ENCODE peak calls at places on chromosomes 3 and 15, in four cellular contexts. One of them, this sample, is unnamed.
A peak's percentile ranks its signal among the peaks of the same experiment; 100 is the strongest.

GRCh38 chr15:33068007-33068441 is 126.5 kb downstream of the FMN1 start:
- DNase-seq in body of pancreas: peak; percentile 79
- DNase-seq in CD8-positive, alpha-beta T cell: no peak
- DNase-seq in spleen: no peak
- DNase-seq in this sample: peak; percentile 50

GRCh38 chr15:60421544-60421943 is 23.8 kb upstream of the ANXA2 start:
- DNase-seq in CD8-positive, alpha-beta T cell: no peak
- DNase-seq in spleen: no peak
- DNase-seq in body of pancreas: no peak
- DNase-seq in this sample: no peak

GRCh38 chr3:153090973-153091372 is 71.1 kb upstream of the RAP2B start:
- DNase-seq in body of pancreas: no peak
- DNase-seq in CD8-positive, alpha-beta T cell: no peak
- DNase-seq in spleen: no peak
- DNase-seq in this sample: no peak

GRCh38 chr3:40523781-40524180 is 979 bp upstream of the ZNF621 start:
- DNase-seq in CD8-positive, alpha-beta T cell: no peak
- DNase-seq in body of pancreas: no peak
- DNase-seq in spleen: no peak
- DNase-seq in this sample: no peak

GRCh38 chr15:98823012-98823458 is 174.7 kb downstream of the IGF1R start:
- DNase-seq in CD8-positive, alpha-beta T cell: no peak
- DNase-seq in spleen: no peak
- DNase-seq in body of pancreas: no peak
- DNase-seq in this sample: no peak

GRCh38 chr3:73592154-73592877 is 32.4 kb downstream of the PDZRN3 start:
- DNase-seq in body of pancreas: no peak
- DNase-seq in spleen: no peak
- DNase-seq in CD8-positive, alpha-beta T cell: no peak
- DNase-seq in this sample: no peak

GRCh38 chr15:88897456-88898194 is 2.3 kb upstream of the HAPLN3 start:
- DNase-seq in spleen: peak; percentile 94
- DNase-seq in CD8-positive, alpha-beta T cell: peak; percentile 74
- DNase-seq in body of pancreas: peak; percentile 77
- DNase-seq in this sample: peak; percentile 96

GRCh38 chr3:147388395-147389264 is 17.7 kb downstream of the ZIC4 start:
- DNase-seq in spleen: no peak
- DNase-seq in body of pancreas: no peak
- DNase-seq in CD8-positive, alpha-beta T cell: no peak
- DNase-seq in this sample: no peak

GRCh38 chr15:67098768-67099282 is 33.4 kb downstream of the SMAD3 start:
- DNase-seq in body of pancreas: no peak
- DNase-seq in CD8-positive, alpha-beta T cell: no peak
- DNase-seq in spleen: no peak
- DNase-seq in this sample: no peak

GRCh38 chr3:39133822-39134221 is 19.6 kb downstream of the CSRNP1 start:
- DNase-seq in spleen: peak; percentile 30
- DNase-seq in body of pancreas: no peak
- DNase-seq in CD8-positive, alpha-beta T cell: no peak
- DNase-seq in this sample: no peak

GRCh38 chr3:123511084-123511483 is 62.2 kb upstream of the ADCY5 start:
- DNase-seq in spleen: no peak
- DNase-seq in CD8-positive, alpha-beta T cell: no peak
- DNase-seq in body of pancreas: no peak
- DNase-seq in this sample: no peak

GRCh38 chr3:138915503-138916498 is 31.1 kb downstream of the FOXL2 start:
- DNase-seq in spleen: peak; percentile 98
- DNase-seq in CD8-positive, alpha-beta T cell: peak; percentile 72
- DNase-seq in body of pancreas: peak; percentile 94
- DNase-seq in this sample: peak; percentile 98

GRCh38 chr15:63156708-63157065 is 590 bp downstream of the RPS27L start:
- DNase-seq in body of pancreas: peak; percentile 45
- DNase-seq in CD8-positive, alpha-beta T cell: no peak
- DNase-seq in spleen: no peak
- DNase-seq in this sample: no peak

GRCh38 chr3:61913657-61914056 is 352.3 kb downstream of the PTPRG start:
- DNase-seq in body of pancreas: no peak
- DNase-seq in CD8-positive, alpha-beta T cell: no peak
- DNase-seq in spleen: no peak
- DNase-seq in this sample: no peak

GRCh38 chr3:42680806-42681205 is 4.5 kb upstream of the KLHL40 start:
- DNase-seq in spleen: no peak
- DNase-seq in CD8-positive, alpha-beta T cell: no peak
- DNase-seq in body of pancreas: no peak
- DNase-seq in this sample: no peak

GRCh38 chr15:100021653-100022052 is 288.4 kb upstream of the LYSMD4 start:
- DNase-seq in body of pancreas: no peak
- DNase-seq in spleen: no peak
- DNase-seq in CD8-positive, alpha-beta T cell: no peak
- DNase-seq in this sample: no peak

GRCh38 chr15:29859981-29860745 is 37.9 kb upstream of the TJP1 start:
- DNase-seq in CD8-positive, alpha-beta T cell: no peak
- DNase-seq in spleen: no peak
- DNase-seq in body of pancreas: no peak
- DNase-seq in this sample: no peak

GRCh38 chr15:70023064-70023768 is 74.5 kb downstream of the TLE3 start:
- DNase-seq in CD8-positive, alpha-beta T cell: peak; percentile 47
- DNase-seq in spleen: peak; percentile 58
- DNase-seq in body of pancreas: peak; percentile 39
- DNase-seq in this sample: no peak

GRCh38 chr15:65286069-65286703 is 497 bp downstream of the PARP16 start:
- DNase-seq in spleen: no peak
- DNase-seq in CD8-positive, alpha-beta T cell: no peak
- DNase-seq in body of pancreas: peak; percentile 44
- DNase-seq in this sample: peak; percentile 72

GRCh38 chr3:10173926-10174435 is 9.3 kb downstream of the IRAK2 start:
- DNase-seq in body of pancreas: peak; percentile 84
- DNase-seq in CD8-positive, alpha-beta T cell: no peak
- DNase-seq in spleen: no peak
- DNase-seq in this sample: peak; percentile 68

GRCh38 chr3:72423643-72424042 is 424.6 kb downstream of the SHQ1 start:
- DNase-seq in CD8-positive, alpha-beta T cell: no peak
- DNase-seq in body of pancreas: no peak
- DNase-seq in spleen: no peak
- DNase-seq in this sample: no peak

GRCh38 chr3:72429589-72430362 is 418.5 kb downstream of the SHQ1 start:
- DNase-seq in spleen: no peak
- DNase-seq in CD8-positive, alpha-beta T cell: no peak
- DNase-seq in body of pancreas: no peak
- DNase-seq in this sample: no peak

GRCh38 chr3:72426618-72427397 is 421.4 kb downstream of the SHQ1 start:
- DNase-seq in CD8-positive, alpha-beta T cell: no peak
- DNase-seq in body of pancreas: no peak
- DNase-seq in spleen: no peak
- DNase-seq in this sample: no peak

GRCh38 chr3:72428803-72429202 is 419.4 kb downstream of the SHQ1 start:
- DNase-seq in CD8-positive, alpha-beta T cell: no peak
- DNase-seq in spleen: no peak
- DNase-seq in body of pancreas: no peak
- DNase-seq in this sample: no peak

GRCh38 chr3:72427575-72427974 is 420.7 kb downstream of the SHQ1 start:
- DNase-seq in body of pancreas: no peak
- DNase-seq in CD8-positive, alpha-beta T cell: no peak
- DNase-seq in spleen: no peak
- DNase-seq in this sample: no peak
- H3K4me1 ChIP-seq in body of pancreas: peaks cover 41% of the 10 kb centered on the region
- H3K4me1 ChIP-seq in CD8-positive, alpha-beta T cell: peaks cover 30% of the 10 kb centered on the region
- H3K4me1 ChIP-seq in spleen: peaks cover 24% of the 10 kb centered on the region
- H3K4me1 ChIP-seq in this sample: peaks cover 29% of the 10 kb centered on the region

DNA sequence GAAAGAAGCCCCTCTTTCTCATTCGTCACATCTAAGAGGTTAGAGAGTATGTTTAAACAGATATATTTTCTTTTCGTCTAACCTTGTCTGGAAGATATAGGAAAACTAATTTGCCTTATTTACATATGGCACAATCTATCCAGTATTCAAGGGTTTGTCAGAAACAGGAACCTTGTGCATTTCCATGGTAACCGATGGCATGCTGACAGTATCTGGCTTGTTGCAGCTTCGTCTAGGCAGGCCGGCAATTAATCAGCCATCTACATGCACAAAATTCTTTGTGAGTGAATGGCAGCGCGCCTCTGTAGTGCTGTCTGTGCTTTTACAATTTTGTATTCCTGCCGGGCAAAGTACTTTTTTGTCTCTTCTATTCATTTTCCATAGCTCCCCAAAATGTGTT is 294.0 kb upstream of the SOX2 start:
- DNase-seq in spleen: no peak
- DNase-seq in CD8-positive, alpha-beta T cell: no peak
- DNase-seq in body of pancreas: no peak
- DNase-seq in this sample: no peak
- H3K4me3 ChIP-seq in spleen: no peak overlapping the region
- H3K4me3 ChIP-seq in CD8-positive, alpha-beta T cell: no peak overlapping the region
- H3K4me3 ChIP-seq in body of pancreas: no peak overlapping the region
- H3K4me3 ChIP-seq in this sample: no peak overlapping the region

GRCh38 chr3:13006216-13006990 is 66.8 kb downstream of the IQSEC1 start:
- DNase-seq in CD8-positive, alpha-beta T cell: no peak
- DNase-seq in spleen: peak; percentile 72
- DNase-seq in body of pancreas: no peak
- DNase-seq in this sample: no peak

GRCh38 chr3:13002398-13003124 is 70.7 kb downstream of the IQSEC1 start:
- DNase-seq in CD8-positive, alpha-beta T cell: no peak
- DNase-seq in body of pancreas: no peak
- DNase-seq in spleen: no peak
- DNase-seq in this sample: no peak

GRCh38 chr3:13007251-13007941 is 65.8 kb downstream of the IQSEC1 start:
- DNase-seq in CD8-positive, alpha-beta T cell: no peak
- DNase-seq in spleen: no peak
- DNase-seq in body of pancreas: no peak
- DNase-seq in this sample: no peak

GRCh38 chr3:13005301-13005700 is 67.9 kb downstream of the IQSEC1 start:
- DNase-seq in CD8-positive, alpha-beta T cell: no peak
- DNase-seq in spleen: peak; percentile 82
- DNase-seq in body of pancreas: no peak
- DNase-seq in this sample: no peak

GRCh38 chr3:13004376-13004775 is 68.9 kb downstream of the IQSEC1 start:
- DNase-seq in CD8-positive, alpha-beta T cell: no peak
- DNase-seq in body of pancreas: no peak
- DNase-seq in spleen: peak; percentile 79
- DNase-seq in this sample: no peak
- H3K27ac ChIP-seq in CD8-positive, alpha-beta T cell: no peak overlapping the region
- H3K27ac ChIP-seq in body of pancreas: no peak overlapping the region
- H3K27ac ChIP-seq in spleen: peak overlapping the region; percentile 98
- H3K27ac ChIP-seq in this sample: no peak overlapping the region

DNA sequence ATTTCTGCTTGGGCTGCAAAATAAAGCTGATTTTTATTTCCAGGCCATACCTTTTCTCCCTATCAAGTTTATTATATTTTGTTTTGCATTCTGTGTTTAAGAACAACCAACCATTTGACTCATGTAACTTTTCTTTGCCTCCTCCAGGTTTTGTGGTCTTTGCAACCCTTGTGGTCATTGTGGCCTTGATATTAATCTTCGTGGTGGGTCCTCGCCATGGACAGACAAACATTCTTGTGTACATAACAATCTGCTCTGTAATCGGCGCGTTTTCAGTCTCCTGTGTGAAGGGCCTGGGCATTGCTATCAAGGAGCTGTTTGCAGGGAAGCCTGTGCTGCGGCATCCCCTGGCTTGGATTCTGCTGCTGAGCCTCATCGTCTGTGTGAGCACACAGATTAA is 27.6 kb downstream of the NIPA2 start:
- DNase-seq in body of pancreas: no peak
- DNase-seq in CD8-positive, alpha-beta T cell: no peak
- DNase-seq in spleen: no peak
- DNase-seq in this sample: no peak
- H3K4me1 ChIP-seq in body of pancreas: peaks cover 13% of the 10 kb centered on the region
- H3K4me1 ChIP-seq in CD8-positive, alpha-beta T cell: no peaks in the 10 kb centered on the region
- H3K4me1 ChIP-seq in spleen: no peaks in the 10 kb centered on the region
- H3K4me1 ChIP-seq in this sample: peaks cover 4% of the 10 kb centered on the region

GRCh38 chr3:7917443-7918151 is 584.0 kb upstream of the LMCD1 start:
- DNase-seq in body of pancreas: no peak
- DNase-seq in CD8-positive, alpha-beta T cell: no peak
- DNase-seq in spleen: no peak
- DNase-seq in this sample: no peak
- H3K4me3 ChIP-seq in body of pancreas: no peak overlapping the region
- H3K4me3 ChIP-seq in CD8-positive, alpha-beta T cell: no peak overlapping the region
- H3K4me3 ChIP-seq in spleen: no peak overlapping the region
- H3K4me3 ChIP-seq in this sample: no peak overlapping the region